ENCODE peak calls at places on chromosomes 5 and 9, in five cellular contexts. One of them, this sample, is unnamed.

GRCh38 chr9:33446507-33447403 is 638 bp downstream of the AQP3 start:
- DNase-seq in Panc1: no peak
- DNase-seq in mesothelial cell of epicardium: no peak
- DNase-seq in central memory CD4-positive, alpha-beta T cell: peak; percentile 84
- DNase-seq in effector memory CD4-positive, alpha-beta T cell: peak; percentile 38
- DNase-seq in this sample: no peak

GRCh38 chr9:95446259-95446658 is 70.5 kb downstream of the PTCH1 start:
- DNase-seq in Panc1: no peak
- DNase-seq in mesothelial cell of epicardium: no peak
- DNase-seq in central memory CD4-positive, alpha-beta T cell: no peak
- DNase-seq in effector memory CD4-positive, alpha-beta T cell: no peak
- DNase-seq in this sample: no peak

GRCh38 chr5:939368-939767 is 46.7 kb downstream of the TRIP13 start:
- DNase-seq in Panc1: no peak
- DNase-seq in mesothelial cell of epicardium: no peak
- DNase-seq in central memory CD4-positive, alpha-beta T cell: no peak
- DNase-seq in effector memory CD4-positive, alpha-beta T cell: no peak
- DNase-seq in this sample: no peak

GRCh38 chr9:71758785-71759184 is 9.5 kb downstream of the CEMIP2 start:
- DNase-seq in Panc1: no peak
- DNase-seq in mesothelial cell of epicardium: no peak
- DNase-seq in central memory CD4-positive, alpha-beta T cell: no peak
- DNase-seq in effector memory CD4-positive, alpha-beta T cell: no peak
- DNase-seq in this sample: no peak

GRCh38 chr5:80160242-80160641 is 95.6 kb downstream of the SERINC5 start:
- DNase-seq in Panc1: no peak
- DNase-seq in mesothelial cell of epicardium: no peak
- DNase-seq in central memory CD4-positive, alpha-beta T cell: no peak
- DNase-seq in effector memory CD4-positive, alpha-beta T cell: no peak
- DNase-seq in this sample: no peak

GRCh38 chr9:111712369-111712768 is 51.0 kb downstream of the GNG10 start:
- DNase-seq in Panc1: no peak
- DNase-seq in mesothelial cell of epicardium: no peak
- DNase-seq in central memory CD4-positive, alpha-beta T cell: no peak
- DNase-seq in effector memory CD4-positive, alpha-beta T cell: no peak
- DNase-seq in this sample: no peak

GRCh38 chr5:33072700-33073099 is 361.6 kb downstream of the NPR3 start:
- DNase-seq in Panc1: no peak
- DNase-seq in mesothelial cell of epicardium: no peak
- DNase-seq in central memory CD4-positive, alpha-beta T cell: no peak
- DNase-seq in effector memory CD4-positive, alpha-beta T cell: no peak
- DNase-seq in this sample: no peak

GRCh38 chr5:37665889-37666288 is 174.0 kb downstream of the GDNF start:
- DNase-seq in Panc1: no peak
- DNase-seq in mesothelial cell of epicardium: no peak
- DNase-seq in central memory CD4-positive, alpha-beta T cell: no peak
- DNase-seq in effector memory CD4-positive, alpha-beta T cell: no peak
- DNase-seq in this sample: no peak

GRCh38 chr9:24459898-24460297 is 85.8 kb downstream of the IZUMO3 start:
- DNase-seq in Panc1: no peak
- DNase-seq in mesothelial cell of epicardium: no peak
- DNase-seq in central memory CD4-positive, alpha-beta T cell: no peak
- DNase-seq in effector memory CD4-positive, alpha-beta T cell: no peak
- DNase-seq in this sample: no peak

GRCh38 chr9:112487008-112487798 is 576 bp downstream of the KIAA1958 start:
- DNase-seq in Panc1: no peak
- DNase-seq in mesothelial cell of epicardium: peak; percentile 66
- DNase-seq in central memory CD4-positive, alpha-beta T cell: peak; percentile 38
- DNase-seq in effector memory CD4-positive, alpha-beta T cell: peak; percentile 16
- DNase-seq in this sample: no peak

GRCh38 chr5:77230727-77231469 is 20.4 kb downstream of the PDE8B start:
- DNase-seq in Panc1: no peak
- DNase-seq in mesothelial cell of epicardium: no peak
- DNase-seq in central memory CD4-positive, alpha-beta T cell: no peak
- DNase-seq in effector memory CD4-positive, alpha-beta T cell: no peak
- DNase-seq in this sample: no peak